ENCODE peak calls at places on chromosome 22, in four cellular contexts. U, L, V and N are unnamed samples.

GRCh38 chr22:17810570-17811116 is 36.4 kb upstream of the BID start:
- DNase-seq in U (no peak), V (no peak), L (no peak), N (no peak)

GRCh38 chr22:30948930-30949342 is 19.6 kb downstream of the MORC2 start:
- DNase-seq in V (no peak), U (no peak), L (no peak), N (no peak)

GRCh38 chr22:20567993-20568417 is 60.6 kb downstream of the MED15 start:
- DNase-seq in L (peak), V (no peak), U (no peak), N (no peak)

GRCh38 chr22:31625661-31626426 is 36.2 kb downstream of the PISD start:
- DNase-seq in U (peak), L (no peak), V (no peak), N (no peak)

GRCh38 chr22:49206281-49206680 is 621.4 kb downstream of the BRD1 start:
- DNase-seq in U (no peak), L (no peak), V (no peak), N (no peak)

GRCh38 chr22:43823353-43823908 is 11.3 kb upstream of the EFCAB6 start:
- DNase-seq in V (peak), L (peak), U (no peak), N (no peak)

GRCh38 chr22:25839755-25840154 is 97.8 kb downstream of the MYO18B start:
- DNase-seq in L (no peak), V (no peak), U (no peak), N (no peak)

GRCh38 chr22:30541979-30542810 is 4.3 kb downstream of the SEC14L6 start:
- DNase-seq in V (no peak), L (no peak), U (no peak), N (no peak)

GRCh38 chr22:36562261-36562835 is 33.4 kb upstream of the EIF3D start:
- DNase-seq in L (peak), V (no peak), U (peak), N (no peak)

GRCh38 chr22:20810645-20811044 is 36.7 kb downstream of the SERPIND1 start:
- DNase-seq in V (no peak), U (no peak), L (no peak), N (no peak)

GRCh38 chr22:47599753-47600152 is 837.3 kb downstream of the TBC1D22A start:
- DNase-seq in V (no peak), U (no peak), L (no peak), N (no peak)

GRCh38 chr22:25081409-25081824 is 118.2 kb upstream of the CRYBB3 start:
- DNase-seq in L (peak), V (no peak), U (peak), N (peak)

GRCh38 chr22:31585161-31585859 is 76.7 kb downstream of the PISD start:
- DNase-seq in L (no peak), V (no peak), U (no peak), N (no peak)

GRCh38 chr22:47012589-47013365 is 250.3 kb downstream of the TBC1D22A start:
- DNase-seq in L (no peak), V (peak), U (no peak), N (no peak)

GRCh38 chr22:29397791-29398190 is 9.4 kb upstream of the AP1B1 start:
- DNase-seq in V (no peak), U (no peak), L (no peak), N (no peak)

GRCh38 chr22:46288846-46289243 is 7.8 kb upstream of the GTSE1 start:
- DNase-seq in U (no peak), V (no peak), L (no peak), N (no peak)

GRCh38 chr22:47304191-47304831 is 541.9 kb downstream of the TBC1D22A start:
- DNase-seq in L (no peak), U (no peak), V (no peak), N (no peak)

GRCh38 chr22:29481265-29482000 is 1.4 kb downstream of the NEFH start:
- DNase-seq in U (no peak), L (no peak), V (no peak), N (no peak)

GRCh38 chr22:43829448-43829821 is 17.3 kb upstream of the EFCAB6 start:
- DNase-seq in V (no peak), U (no peak), L (no peak), N (no peak)

GRCh38 chr22:20867179-20868099 is 8.6 kb downstream of the SNAP29 start:
- DNase-seq in L (peak), U (peak), V (no peak), N (no peak)

GRCh38 chr22:27804683-27805297 is 3.2 kb upstream of the MN1 start:
- DNase-seq in U (peak), L (peak), V (no peak), N (peak)

GRCh38 chr22:28910575-28911278 is 27.4 kb downstream of the ZNRF3 start:
- DNase-seq in L (no peak), U (no peak), V (no peak), N (no peak)

GRCh38 chr22:19848298-19849224 is 6.1 kb downstream of the GNB1L start:
- DNase-seq in L (peak), U (peak), V (no peak), N (peak)

GRCh38 chr22:48886604-48887393 is 940.9 kb downstream of the BRD1 start:
- DNase-seq in U (no peak), V (no peak), L (no peak), N (no peak)

GRCh38 chr22:50303848-50304527 is 3.5 kb downstream of the PLXNB2 start:
- DNase-seq in L (peak), V (no peak), U (no peak), N (peak)
- TF ChIP-seq CTCF in L (no peak), V (peak), U (no peak), N (no peak)

DNA sequence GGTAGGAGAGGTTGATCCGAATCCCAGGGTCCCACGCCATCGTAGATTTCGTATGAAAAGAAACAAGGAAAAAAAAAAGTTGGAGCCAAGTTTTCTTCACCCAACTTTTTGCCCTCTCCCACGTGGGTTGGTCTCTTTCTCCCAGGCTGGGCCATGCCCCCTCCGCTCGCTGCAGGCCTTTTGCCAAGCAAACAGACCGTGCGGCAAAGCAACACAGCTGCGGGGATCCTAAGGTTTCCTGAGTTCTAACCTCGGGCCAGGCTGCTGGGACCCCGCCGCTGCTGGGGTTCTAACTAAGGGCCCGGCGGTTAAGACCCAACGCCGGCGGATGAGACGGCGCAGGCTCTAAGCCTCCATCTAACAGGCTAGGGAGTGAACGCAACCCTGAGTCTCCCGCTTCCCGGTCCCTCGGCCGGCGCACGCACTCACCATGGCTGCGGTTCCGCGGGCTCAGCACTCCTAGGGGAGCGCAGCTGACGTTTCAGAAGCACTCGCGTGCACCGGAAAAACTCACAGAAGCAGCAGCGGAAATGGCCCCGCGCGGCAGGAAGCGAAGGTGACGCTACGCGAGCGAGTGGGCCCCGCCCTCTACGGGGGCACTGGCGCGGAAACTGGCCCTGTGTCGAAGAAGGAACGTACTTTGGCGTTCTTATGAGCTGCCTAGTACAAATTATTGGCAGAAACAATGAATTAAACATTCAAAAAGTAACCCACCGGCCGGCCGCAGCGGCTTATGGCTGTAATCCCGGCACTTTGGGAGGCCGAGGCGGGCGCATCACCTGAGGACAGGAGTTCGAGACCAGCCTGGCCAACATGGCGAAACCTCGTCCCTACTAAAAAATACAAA is at the start of gene SNU13:
- DNase-seq in U (peak), L (peak), V (peak), N (peak)
- TF ChIP-seq CTCF in U (no peak), L (no peak), V (no peak), N (no peak)

GRCh38 chr22:41382610-41383009 is 868 bp downstream of the TEF start:
- DNase-seq in L (no peak), U (no peak), V (no peak), N (no peak)

GRCh38 chr22:41380993-41381328 is 781 bp upstream of the TEF start:
- DNase-seq in L (no peak), V (peak), U (peak), N (no peak)

GRCh38 chr22:41381329-41382097 is at the start of gene TEF:
- DNase-seq in U (peak), V (peak), L (peak), N (peak)

GRCh38 chr22:41383085-41383484 is 1.3 kb downstream of the TEF start:
- DNase-seq in U (no peak), V (no peak), L (no peak), N (no peak)

DNA sequence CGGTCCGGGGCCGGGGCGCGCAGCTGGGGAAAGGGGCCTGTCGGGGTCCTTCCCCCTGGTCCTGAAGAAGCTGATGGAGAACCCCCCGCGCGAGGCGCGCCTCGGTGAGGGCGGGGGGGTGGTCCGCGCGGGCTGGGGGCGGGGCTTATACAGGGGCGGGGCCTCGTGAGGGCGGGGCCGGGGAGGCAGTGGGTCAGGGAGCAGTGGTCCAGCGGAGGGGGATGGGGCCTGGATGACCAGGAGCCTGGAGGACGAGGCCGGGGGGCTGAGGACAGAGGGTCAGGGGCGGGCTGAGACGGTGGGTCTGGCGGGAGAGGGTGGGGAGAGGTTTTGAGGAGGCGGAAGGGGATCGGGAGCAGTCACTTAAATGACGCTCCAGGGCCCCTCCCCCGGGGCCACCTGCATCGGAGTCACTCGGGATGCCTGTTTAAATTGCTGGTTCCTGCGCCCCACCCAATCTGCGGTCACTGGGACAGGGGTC is 396 bp downstream of the TEF start:
- DNase-seq in U (no peak), V (no peak), L (peak), N (peak)
- TF ChIP-seq CTCF in U (no peak), V (no peak), L (no peak), N (no peak)

GRCh38 chr22:39136317-39136716 is 16.2 kb downstream of the CBX7 start:
- DNase-seq in V (no peak), U (no peak), L (no peak), N (no peak)

GRCh38 chr22:39132871-39133524 is 19.5 kb downstream of the CBX7 start:
- DNase-seq in V (no peak), L (no peak), U (no peak), N (no peak)

GRCh38 chr22:39133871-39134270 is 18.6 kb downstream of the CBX7 start:
- DNase-seq in L (no peak), U (no peak), V (no peak), N (no peak)

GRCh38 chr22:39135092-39135896 is 17.2 kb downstream of the CBX7 start:
- DNase-seq in L (peak), V (no peak), U (peak), N (peak)

GRCh38 chr22:39134366-39135091 is 18.0 kb downstream of the CBX7 start:
- DNase-seq in L (no peak), U (no peak), V (no peak), N (no peak)
- TF ChIP-seq CTCF in L (no peak), U (no peak), V (no peak), N (no peak)

GRCh38 chr22:45090364-45090960 is 73.3 kb upstream of the NUP50 start:
- DNase-seq in V (no peak), L (peak), U (no peak), N (no peak)
- TF ChIP-seq CTCF in V (no peak), L (no peak), U (no peak), N (no peak)